ENCODE peak calls at places on chromosome 1, in five cellular contexts. One of them, this sample, is unnamed.

GRCh38 chr1:26915204-26915842 is 1.5 kb upstream of the NR0B2 start:
- DNase-seq in prostate gland: no peak
- DNase-seq in astrocyte of the spinal cord: no peak
- DNase-seq in fibroblast of mammary gland: no peak
- DNase-seq in tibial artery: no peak
- DNase-seq in this sample: no peak

GRCh38 chr1:67256291-67257172 is 51.1 kb upstream of the IL12RB2 start:
- DNase-seq in prostate gland: no peak
- DNase-seq in astrocyte of the spinal cord: no peak
- DNase-seq in fibroblast of mammary gland: peak
- DNase-seq in tibial artery: no peak
- DNase-seq in this sample: no peak

GRCh38 chr1:36884029-36884701 is 150.2 kb downstream of the GRIK3 start:
- DNase-seq in prostate gland: peak
- DNase-seq in astrocyte of the spinal cord: no peak
- DNase-seq in fibroblast of mammary gland: no peak
- DNase-seq in tibial artery: peak
- DNase-seq in this sample: no peak

GRCh38 chr1:57991289-57991688 is 555.2 kb downstream of the OMA1 start:
- DNase-seq in prostate gland: no peak
- DNase-seq in astrocyte of the spinal cord: no peak
- DNase-seq in fibroblast of mammary gland: no peak
- DNase-seq in tibial artery: no peak
- DNase-seq in this sample: no peak

GRCh38 chr1:40901886-40902633 is 39.9 kb upstream of the CITED4 start:
- DNase-seq in prostate gland: no peak
- DNase-seq in astrocyte of the spinal cord: peak
- DNase-seq in fibroblast of mammary gland: peak
- DNase-seq in tibial artery: peak
- DNase-seq in this sample: peak

GRCh38 chr1:26293911-26294463 is 12.4 kb downstream of the UBXN11 start:
- DNase-seq in prostate gland: no peak
- DNase-seq in astrocyte of the spinal cord: no peak
- DNase-seq in fibroblast of mammary gland: no peak
- DNase-seq in tibial artery: peak
- DNase-seq in this sample: no peak

GRCh38 chr1:172252296-172252695 is 168.2 kb upstream of the C1orf105 start:
- DNase-seq in prostate gland: no peak
- DNase-seq in astrocyte of the spinal cord: no peak
- DNase-seq in fibroblast of mammary gland: peak
- DNase-seq in tibial artery: no peak
- DNase-seq in this sample: no peak

GRCh38 chr1:6267686-6268281 is 6.9 kb upstream of the GPR153 start:
- DNase-seq in prostate gland: no peak
- DNase-seq in astrocyte of the spinal cord: peak
- DNase-seq in fibroblast of mammary gland: peak
- DNase-seq in tibial artery: no peak
- DNase-seq in this sample: no peak

GRCh38 chr1:36408479-36408878 is 10.8 kb upstream of the LSM10 start:
- DNase-seq in prostate gland: no peak
- DNase-seq in astrocyte of the spinal cord: peak
- DNase-seq in fibroblast of mammary gland: peak
- DNase-seq in tibial artery: no peak
- DNase-seq in this sample: no peak

GRCh38 chr1:29180497-29181412 is 945 bp downstream of the SRSF4 start:
- DNase-seq in prostate gland: peak
- DNase-seq in astrocyte of the spinal cord: no peak
- DNase-seq in fibroblast of mammary gland: peak
- DNase-seq in tibial artery: no peak
- DNase-seq in this sample: no peak

GRCh38 chr1:91624331-91624730 is 123.7 kb downstream of the CDC7 start:
- DNase-seq in prostate gland: no peak
- DNase-seq in astrocyte of the spinal cord: no peak
- DNase-seq in fibroblast of mammary gland: no peak
- DNase-seq in tibial artery: no peak
- DNase-seq in this sample: no peak

GRCh38 chr1:34101151-34101550 is 63.9 kb downstream of the CSMD2 start:
- DNase-seq in prostate gland: no peak
- DNase-seq in astrocyte of the spinal cord: peak
- DNase-seq in fibroblast of mammary gland: peak
- DNase-seq in tibial artery: no peak
- DNase-seq in this sample: peak

GRCh38 chr1:111955755-111956154 is 33.7 kb downstream of the KCND3 start:
- DNase-seq in prostate gland: no peak
- DNase-seq in astrocyte of the spinal cord: no peak
- DNase-seq in fibroblast of mammary gland: peak
- DNase-seq in tibial artery: no peak
- DNase-seq in this sample: no peak

GRCh38 chr1:151829352-151830046 is 2.1 kb downstream of the RORC start:
- DNase-seq in prostate gland: no peak
- DNase-seq in astrocyte of the spinal cord: no peak
- DNase-seq in fibroblast of mammary gland: no peak
- DNase-seq in tibial artery: no peak
- DNase-seq in this sample: no peak

GRCh38 chr1:15882665-15883064 is 35.2 kb downstream of the SPEN start:
- DNase-seq in prostate gland: no peak
- DNase-seq in astrocyte of the spinal cord: no peak
- DNase-seq in fibroblast of mammary gland: peak
- DNase-seq in tibial artery: no peak
- DNase-seq in this sample: no peak

GRCh38 chr1:40757084-40757483 is 26.5 kb upstream of the KCNQ4 start:
- DNase-seq in prostate gland: no peak
- DNase-seq in astrocyte of the spinal cord: no peak
- DNase-seq in fibroblast of mammary gland: no peak
- DNase-seq in tibial artery: no peak
- DNase-seq in this sample: no peak

GRCh38 chr1:47757226-47757975 is 239.8 kb downstream of the TRABD2B start:
- DNase-seq in prostate gland: no peak
- DNase-seq in astrocyte of the spinal cord: no peak
- DNase-seq in fibroblast of mammary gland: no peak
- DNase-seq in tibial artery: no peak
- DNase-seq in this sample: no peak

GRCh38 chr1:172630868-172631267 is 28.0 kb upstream of the FASLG start:
- DNase-seq in prostate gland: no peak
- DNase-seq in astrocyte of the spinal cord: no peak
- DNase-seq in fibroblast of mammary gland: peak
- DNase-seq in tibial artery: no peak
- DNase-seq in this sample: no peak

GRCh38 chr1:7609311-7609994 is 161.6 kb upstream of the VAMP3 start:
- DNase-seq in prostate gland: no peak
- DNase-seq in astrocyte of the spinal cord: no peak
- DNase-seq in fibroblast of mammary gland: no peak
- DNase-seq in tibial artery: peak
- DNase-seq in this sample: no peak

GRCh38 chr1:212010004-212010403 is 25.4 kb downstream of the INTS7 start:
- DNase-seq in prostate gland: peak
- DNase-seq in astrocyte of the spinal cord: no peak
- DNase-seq in fibroblast of mammary gland: no peak
- DNase-seq in tibial artery: no peak
- DNase-seq in this sample: no peak

GRCh38 chr1:185483217-185483616 is 166.2 kb upstream of the IVNS1ABP start:
- DNase-seq in prostate gland: no peak
- DNase-seq in astrocyte of the spinal cord: no peak
- DNase-seq in fibroblast of mammary gland: no peak
- DNase-seq in tibial artery: no peak
- DNase-seq in this sample: no peak

GRCh38 chr1:190474587-190475305 is 2.9 kb downstream of the BRINP3 start:
- DNase-seq in prostate gland: no peak
- DNase-seq in astrocyte of the spinal cord: peak
- DNase-seq in fibroblast of mammary gland: no peak
- DNase-seq in tibial artery: no peak
- DNase-seq in this sample: no peak

GRCh38 chr1:190478193-190479007 is 736 bp upstream of the BRINP3 start:
- DNase-seq in prostate gland: peak
- DNase-seq in astrocyte of the spinal cord: peak
- DNase-seq in fibroblast of mammary gland: peak
- DNase-seq in tibial artery: no peak
- DNase-seq in this sample: no peak

GRCh38 chr1:190477687-190478192 is at the start of gene BRINP3:
- DNase-seq in prostate gland: no peak
- DNase-seq in astrocyte of the spinal cord: peak
- DNase-seq in fibroblast of mammary gland: no peak
- DNase-seq in tibial artery: no peak
- DNase-seq in this sample: no peak

GRCh38 chr1:190474010-190474409 is 3.7 kb downstream of the BRINP3 start:
- DNase-seq in prostate gland: no peak
- DNase-seq in astrocyte of the spinal cord: no peak
- DNase-seq in fibroblast of mammary gland: no peak
- DNase-seq in tibial artery: no peak
- DNase-seq in this sample: no peak

DNA sequence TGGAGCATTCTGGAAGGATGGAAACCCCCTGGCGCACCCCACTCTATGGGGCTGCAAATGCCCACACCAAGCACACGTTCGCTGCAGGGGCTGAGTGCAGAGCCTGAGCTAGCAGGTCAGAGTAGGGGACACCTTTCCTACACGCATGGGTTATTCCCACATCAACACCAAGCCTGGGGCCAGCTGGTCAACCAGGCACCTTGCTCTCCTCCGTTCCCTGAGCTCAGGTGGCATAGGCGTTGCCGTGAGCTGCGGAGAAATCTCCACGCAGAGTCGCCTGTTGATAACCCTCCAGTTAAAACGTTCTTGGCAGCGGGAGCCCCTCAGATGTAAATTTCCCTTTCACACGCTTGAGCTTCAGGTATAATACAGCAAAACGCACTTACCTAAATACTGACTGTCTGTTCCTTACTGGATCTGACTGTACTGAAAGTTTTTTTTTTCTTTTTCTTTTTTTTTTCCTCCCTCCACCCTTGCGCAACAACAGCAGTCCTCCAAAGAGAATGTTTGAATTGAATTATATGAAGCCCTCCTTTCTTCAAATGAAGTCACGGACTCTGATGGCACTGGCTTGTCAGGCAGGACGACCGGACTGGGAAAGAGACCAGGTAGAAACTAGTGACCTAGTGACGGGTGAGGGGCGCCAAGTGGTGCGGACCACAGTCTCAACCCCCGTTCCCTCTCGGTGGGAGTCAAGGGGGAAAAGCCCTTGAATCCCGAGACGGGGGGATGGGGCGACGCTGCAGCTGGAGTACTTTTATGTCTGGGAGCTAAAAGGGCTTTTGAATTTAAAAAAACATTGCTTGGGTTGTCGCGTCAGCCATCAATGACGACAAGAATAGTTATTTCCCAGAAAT is 2.0 kb downstream of the BRINP3 start:
- DNase-seq in prostate gland: no peak
- DNase-seq in astrocyte of the spinal cord: peak
- DNase-seq in fibroblast of mammary gland: no peak
- DNase-seq in tibial artery: no peak
- DNase-seq in this sample: no peak
- H3K4me3 ChIP-seq in prostate gland: peak
- H3K4me3 ChIP-seq in astrocyte of the spinal cord: peak
- H3K4me3 ChIP-seq in fibroblast of mammary gland: no peak
- H3K4me3 ChIP-seq in tibial artery: no peak
- H3K4me3 ChIP-seq in this sample: peak

DNA sequence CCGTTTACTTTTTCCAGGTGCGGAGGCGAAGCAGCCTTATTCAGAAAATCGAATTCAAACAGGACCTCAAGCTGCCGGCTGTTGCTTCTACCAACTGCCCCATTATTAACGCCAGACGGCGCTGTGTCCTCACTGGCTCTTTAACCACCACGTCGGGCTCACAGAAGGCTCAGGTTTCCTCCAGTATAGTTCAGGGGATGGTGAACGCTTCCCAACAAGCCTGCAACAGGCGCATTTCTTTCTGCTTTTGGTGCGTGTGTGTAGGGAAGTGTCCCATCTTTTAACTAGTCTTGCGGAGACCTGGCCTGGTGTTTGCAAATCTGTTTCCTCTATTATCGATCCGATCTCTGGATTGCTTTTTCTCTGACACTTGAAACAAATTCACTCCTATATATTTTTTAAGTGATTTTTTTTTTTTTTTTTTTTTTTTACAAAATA is 791 bp upstream of the STUM start:
- DNase-seq in prostate gland: peak
- DNase-seq in astrocyte of the spinal cord: peak
- DNase-seq in fibroblast of mammary gland: peak
- DNase-seq in tibial artery: peak
- DNase-seq in this sample: peak
- TF ChIP-seq CTCF in prostate gland: peak
- TF ChIP-seq CTCF in astrocyte of the spinal cord: peak
- TF ChIP-seq CTCF in fibroblast of mammary gland: peak
- TF ChIP-seq CTCF in tibial artery: peak
- TF ChIP-seq CTCF in this sample: peak

DNA sequence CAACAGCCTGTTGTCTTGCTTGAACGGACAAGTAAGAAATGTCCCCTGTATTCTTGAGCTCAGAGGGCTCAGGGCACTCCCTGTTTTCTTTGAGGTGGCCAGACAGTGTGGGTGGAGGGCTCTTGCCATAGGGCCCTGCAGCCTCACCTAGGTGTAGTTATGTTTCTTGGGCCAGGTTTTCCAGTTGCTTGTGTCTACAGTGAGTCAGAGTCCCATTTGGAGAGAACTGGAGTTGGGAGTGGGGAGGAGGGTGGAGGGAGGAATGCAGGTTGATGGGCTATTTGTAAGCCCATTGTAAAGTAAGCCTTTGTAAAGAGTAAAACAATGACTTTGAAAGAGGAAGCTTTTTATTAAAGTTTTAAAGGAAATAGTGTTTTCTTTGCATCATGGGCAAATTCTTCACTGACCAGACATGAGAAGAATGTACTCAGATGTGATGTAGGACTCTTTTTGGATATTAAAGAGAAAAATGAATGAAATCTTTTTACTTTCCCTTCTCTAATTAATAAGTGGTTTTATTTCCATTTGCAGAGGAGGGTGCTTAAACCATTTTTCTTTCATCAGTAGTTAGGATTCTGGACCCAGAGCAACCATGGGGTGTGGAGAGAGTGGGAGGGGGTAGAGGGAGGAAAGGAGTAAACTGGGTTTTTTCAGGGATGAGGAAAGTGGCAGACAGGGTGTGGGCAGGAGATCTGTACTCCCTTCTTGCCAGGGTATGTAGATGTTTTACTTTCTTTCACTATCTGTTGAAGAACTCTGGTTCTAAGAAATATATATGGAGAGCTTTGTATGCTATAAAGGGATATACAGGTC is 45.1 kb upstream of the MACF1 start:
- DNase-seq in prostate gland: peak
- DNase-seq in astrocyte of the spinal cord: peak
- DNase-seq in fibroblast of mammary gland: no peak
- DNase-seq in tibial artery: no peak
- DNase-seq in this sample: no peak
- H3K4me3 ChIP-seq in prostate gland: peak
- H3K4me3 ChIP-seq in astrocyte of the spinal cord: peak
- H3K4me3 ChIP-seq in fibroblast of mammary gland: no peak
- H3K4me3 ChIP-seq in tibial artery: no peak
- H3K4me3 ChIP-seq in this sample: no peak

DNA sequence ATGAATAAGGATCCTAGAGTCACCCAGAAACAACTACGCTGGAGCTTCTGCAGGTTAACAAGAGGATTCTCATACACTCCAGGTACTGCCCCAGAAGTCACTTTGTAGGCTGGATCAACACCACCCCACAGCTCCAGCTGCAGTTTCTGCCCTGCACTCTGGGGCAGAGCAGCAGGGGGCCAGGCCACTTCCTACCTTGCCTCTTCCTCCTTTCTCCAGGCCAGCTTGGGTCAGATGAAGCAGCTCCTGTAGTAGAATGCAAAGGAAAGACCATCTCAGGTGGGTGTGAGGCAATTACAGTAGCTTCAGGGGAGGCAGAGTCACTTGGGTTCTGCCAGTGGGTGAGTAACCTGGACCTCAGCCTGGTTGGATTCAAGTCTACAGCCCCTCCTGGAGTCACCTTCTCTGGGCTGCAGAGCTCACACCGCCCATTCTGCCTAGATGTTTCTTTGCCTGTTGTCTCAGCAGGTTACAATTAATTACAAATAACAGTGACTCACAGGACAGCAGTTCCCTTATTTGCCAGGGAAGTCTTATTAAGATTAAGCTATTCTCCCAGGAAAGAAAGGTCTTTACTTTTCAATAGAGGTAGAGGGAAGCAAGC is 24.4 kb upstream of the BCAR3 start:
- DNase-seq in prostate gland: no peak
- DNase-seq in astrocyte of the spinal cord: peak
- DNase-seq in fibroblast of mammary gland: peak
- DNase-seq in tibial artery: no peak
- DNase-seq in this sample: no peak
- TF ChIP-seq CTCF in prostate gland: no peak
- TF ChIP-seq CTCF in astrocyte of the spinal cord: no peak
- TF ChIP-seq CTCF in fibroblast of mammary gland: no peak
- TF ChIP-seq CTCF in tibial artery: no peak
- TF ChIP-seq CTCF in this sample: no peak

This sample was measured in AG04449.